ENCODE peak calls at places on chromosome 20, in eight cellular contexts. One of them, this sample, is unnamed.
A peak's percentile ranks its signal among the peaks of the same experiment; 100 is the strongest.

GRCh38 chr20:19975901-19976300 is 41.3 kb upstream of the NAA20 start:
- DNase-seq in mucosa of descending colon: no peak
- DNase-seq in glutamatergic neuron: no peak
- DNase-seq in omental fat pad: no peak
- DNase-seq in thyroid gland: peak; percentile 38
- DNase-seq in foreskin fibroblast: no peak
- DNase-seq in pancreas: no peak
- DNase-seq in neural progenitor cell: no peak
- DNase-seq in this sample: no peak

GRCh38 chr20:45088247-45088646 is 12.7 kb downstream of the KCNS1 start:
- DNase-seq in glutamatergic neuron: no peak
- DNase-seq in neural progenitor cell: no peak
- DNase-seq in pancreas: no peak
- DNase-seq in mucosa of descending colon: no peak
- DNase-seq in foreskin fibroblast: peak; percentile 98
- DNase-seq in thyroid gland: no peak
- DNase-seq in omental fat pad: no peak
- DNase-seq in this sample: no peak

GRCh38 chr20:22180244-22180643 is 404.1 kb downstream of the FOXA2 start:
- DNase-seq in neural progenitor cell: peak; percentile 31
- DNase-seq in foreskin fibroblast: no peak
- DNase-seq in glutamatergic neuron: peak; percentile 39
- DNase-seq in pancreas: no peak
- DNase-seq in mucosa of descending colon: no peak
- DNase-seq in thyroid gland: no peak
- DNase-seq in omental fat pad: no peak
- DNase-seq in this sample: no peak

GRCh38 chr20:33246077-33246476 is 10.3 kb downstream of the BPIFA1 start:
- DNase-seq in foreskin fibroblast: no peak
- DNase-seq in omental fat pad: no peak
- DNase-seq in mucosa of descending colon: no peak
- DNase-seq in pancreas: no peak
- DNase-seq in neural progenitor cell: no peak
- DNase-seq in thyroid gland: no peak
- DNase-seq in glutamatergic neuron: no peak
- DNase-seq in this sample: no peak

GRCh38 chr20:60036346-60037119 is 78.3 kb downstream of the CDH26 start:
- DNase-seq in neural progenitor cell: no peak
- DNase-seq in pancreas: no peak
- DNase-seq in foreskin fibroblast: no peak
- DNase-seq in thyroid gland: no peak
- DNase-seq in omental fat pad: no peak
- DNase-seq in mucosa of descending colon: no peak
- DNase-seq in glutamatergic neuron: no peak
- DNase-seq in this sample: no peak

GRCh38 chr20:38888059-38888831 is 38.0 kb upstream of the FAM83D start:
- DNase-seq in omental fat pad: no peak
- DNase-seq in neural progenitor cell: no peak
- DNase-seq in glutamatergic neuron: no peak
- DNase-seq in pancreas: no peak
- DNase-seq in thyroid gland: no peak
- DNase-seq in mucosa of descending colon: no peak
- DNase-seq in foreskin fibroblast: no peak
- DNase-seq in this sample: no peak

GRCh38 chr20:53735536-53736050 is 142.0 kb upstream of the ZNF217 start:
- DNase-seq in thyroid gland: no peak
- DNase-seq in neural progenitor cell: no peak
- DNase-seq in omental fat pad: no peak
- DNase-seq in pancreas: no peak
- DNase-seq in glutamatergic neuron: no peak
- DNase-seq in foreskin fibroblast: peak; percentile 70
- DNase-seq in mucosa of descending colon: no peak
- DNase-seq in this sample: no peak

GRCh38 chr20:53331151-53331973 is 262.3 kb downstream of the ZNF217 start:
- DNase-seq in neural progenitor cell: no peak
- DNase-seq in omental fat pad: no peak
- DNase-seq in mucosa of descending colon: no peak
- DNase-seq in glutamatergic neuron: no peak
- DNase-seq in pancreas: no peak
- DNase-seq in thyroid gland: no peak
- DNase-seq in foreskin fibroblast: no peak
- DNase-seq in this sample: no peak

GRCh38 chr20:2838847-2839671 is 1.4 kb downstream of the PCED1A start:
- DNase-seq in neural progenitor cell: no peak
- DNase-seq in foreskin fibroblast: no peak
- DNase-seq in thyroid gland: no peak
- DNase-seq in omental fat pad: no peak
- DNase-seq in glutamatergic neuron: no peak
- DNase-seq in pancreas: no peak
- DNase-seq in mucosa of descending colon: no peak
- DNase-seq in this sample: no peak

GRCh38 chr20:16241911-16242310 is 331.3 kb downstream of the KIF16B start:
- DNase-seq in glutamatergic neuron: no peak
- DNase-seq in thyroid gland: no peak
- DNase-seq in neural progenitor cell: no peak
- DNase-seq in foreskin fibroblast: no peak
- DNase-seq in pancreas: no peak
- DNase-seq in mucosa of descending colon: no peak
- DNase-seq in omental fat pad: no peak
- DNase-seq in this sample: no peak

GRCh38 chr20:3751664-3752385 is 15.7 kb downstream of the ADISSP start:
- DNase-seq in thyroid gland: peak; percentile 63
- DNase-seq in omental fat pad: no peak
- DNase-seq in foreskin fibroblast: no peak
- DNase-seq in glutamatergic neuron: peak; percentile 54
- DNase-seq in neural progenitor cell: peak; percentile 87
- DNase-seq in pancreas: peak; percentile 48
- DNase-seq in mucosa of descending colon: peak; percentile 70
- DNase-seq in this sample: no peak

GRCh38 chr20:32551693-32552092 is 33.4 kb downstream of the NOL4L start:
- DNase-seq in mucosa of descending colon: no peak
- DNase-seq in neural progenitor cell: no peak
- DNase-seq in foreskin fibroblast: no peak
- DNase-seq in pancreas: no peak
- DNase-seq in thyroid gland: no peak
- DNase-seq in glutamatergic neuron: no peak
- DNase-seq in omental fat pad: no peak
- DNase-seq in this sample: no peak

GRCh38 chr20:56400001-56400640 is 7.7 kb downstream of the CSTF1 start:
- DNase-seq in glutamatergic neuron: peak; percentile 44
- DNase-seq in foreskin fibroblast: peak; percentile 70
- DNase-seq in omental fat pad: no peak
- DNase-seq in neural progenitor cell: peak; percentile 76
- DNase-seq in mucosa of descending colon: no peak
- DNase-seq in pancreas: no peak
- DNase-seq in thyroid gland: peak; percentile 46
- DNase-seq in this sample: peak; percentile 66

GRCh38 chr20:2429061-2429460 is 41.5 kb downstream of the SNRPB start:
- DNase-seq in thyroid gland: no peak
- DNase-seq in mucosa of descending colon: no peak
- DNase-seq in foreskin fibroblast: no peak
- DNase-seq in omental fat pad: no peak
- DNase-seq in pancreas: no peak
- DNase-seq in neural progenitor cell: no peak
- DNase-seq in glutamatergic neuron: no peak
- DNase-seq in this sample: no peak

GRCh38 chr20:39066464-39066863 is 104.3 kb downstream of the DHX35 start:
- DNase-seq in mucosa of descending colon: no peak
- DNase-seq in omental fat pad: no peak
- DNase-seq in foreskin fibroblast: no peak
- DNase-seq in pancreas: no peak
- DNase-seq in thyroid gland: no peak
- DNase-seq in glutamatergic neuron: peak; percentile 60
- DNase-seq in neural progenitor cell: peak; percentile 90
- DNase-seq in this sample: no peak

GRCh38 chr20:58420798-58421496 is 31.9 kb downstream of the VAPB start:
- DNase-seq in mucosa of descending colon: no peak
- DNase-seq in foreskin fibroblast: peak; percentile 73
- DNase-seq in glutamatergic neuron: no peak
- DNase-seq in omental fat pad: no peak
- DNase-seq in pancreas: no peak
- DNase-seq in thyroid gland: no peak
- DNase-seq in neural progenitor cell: no peak
- DNase-seq in this sample: no peak

DNA sequence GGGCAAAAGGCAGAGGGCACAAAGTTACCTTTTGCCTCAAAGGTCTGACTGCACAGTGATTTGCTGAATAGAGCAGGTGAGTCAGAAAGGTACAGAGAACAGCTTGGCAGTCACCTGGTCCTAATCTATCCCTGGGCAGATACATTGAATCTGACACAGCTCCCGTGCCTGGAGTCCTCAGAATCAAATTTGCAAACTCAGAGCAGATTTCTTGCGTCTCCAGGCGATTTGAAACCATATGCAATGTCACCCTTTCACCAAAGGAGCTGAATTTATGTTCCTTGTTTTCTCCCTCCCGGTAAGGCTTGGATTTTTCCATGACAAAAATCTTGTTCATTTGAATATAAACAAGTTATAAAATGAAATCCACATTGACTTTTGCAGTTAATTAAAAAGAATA is 81.6 kb upstream of the SNAP25 start:
- DNase-seq in neural progenitor cell: no peak
- DNase-seq in glutamatergic neuron: no peak
- DNase-seq in thyroid gland: no peak
- DNase-seq in foreskin fibroblast: no peak
- DNase-seq in pancreas: no peak
- DNase-seq in omental fat pad: no peak
- DNase-seq in mucosa of descending colon: no peak
- DNase-seq in this sample: no peak
- TF ChIP-seq CTCF in neural progenitor cell: no peak
- TF ChIP-seq CTCF in glutamatergic neuron: no peak
- TF ChIP-seq CTCF in thyroid gland: no peak
- TF ChIP-seq CTCF in foreskin fibroblast: no peak
- TF ChIP-seq CTCF in pancreas: no peak
- TF ChIP-seq CTCF in omental fat pad: no peak
- TF ChIP-seq CTCF in mucosa of descending colon: no peak
- TF ChIP-seq CTCF in this sample: no peak

DNA sequence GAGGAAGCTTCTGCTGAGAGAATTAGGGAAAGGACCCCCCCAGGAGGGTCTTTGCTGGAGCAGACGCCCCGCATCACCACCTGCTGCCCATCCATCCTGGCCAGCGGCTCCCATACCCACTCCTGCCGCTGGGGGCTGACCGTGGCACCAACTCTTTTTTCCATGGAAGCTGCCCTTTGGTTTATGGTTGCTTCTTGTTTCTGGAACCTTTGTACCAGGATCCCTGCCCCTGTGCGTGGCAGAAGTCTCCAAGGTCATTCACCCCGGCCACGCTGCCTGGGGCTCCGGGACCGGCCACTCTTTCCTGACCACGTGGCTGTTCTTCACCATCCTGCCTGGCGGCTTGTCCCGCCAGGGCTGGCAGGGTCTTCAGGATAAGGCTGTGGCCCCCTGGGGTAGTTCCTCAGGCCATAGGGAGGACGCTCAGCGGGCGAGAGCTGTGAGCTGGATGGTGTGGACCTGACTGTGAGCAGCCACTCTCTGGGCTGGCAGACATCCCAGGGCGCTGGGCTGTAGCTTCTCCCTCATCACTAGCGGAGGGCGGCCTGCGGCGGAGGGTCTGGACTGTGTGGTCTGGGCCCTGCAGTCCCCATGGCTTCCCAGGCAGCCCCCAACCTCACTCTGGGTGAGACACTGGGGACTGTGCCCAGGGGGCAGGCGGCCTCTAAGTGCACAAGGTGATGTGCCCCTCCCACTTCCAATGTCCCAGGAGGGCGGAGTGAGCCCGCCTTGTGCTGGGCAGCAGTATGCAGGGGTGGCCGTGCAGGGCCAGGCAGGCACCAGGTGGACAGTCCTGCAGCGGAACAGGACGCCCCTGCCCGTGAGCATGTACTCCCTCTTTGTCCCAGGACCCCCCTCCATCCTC is 22.8 kb upstream of the RBBP8NL start:
- DNase-seq in thyroid gland: peak; percentile 75
- DNase-seq in pancreas: no peak
- DNase-seq in neural progenitor cell: no peak
- DNase-seq in mucosa of descending colon: no peak
- DNase-seq in foreskin fibroblast: no peak
- DNase-seq in omental fat pad: no peak
- DNase-seq in glutamatergic neuron: no peak
- DNase-seq in this sample: no peak
- TF ChIP-seq CTCF in thyroid gland: no peak
- TF ChIP-seq CTCF in pancreas: no peak
- TF ChIP-seq CTCF in neural progenitor cell: no peak
- TF ChIP-seq CTCF in mucosa of descending colon: peak; percentile 33
- TF ChIP-seq CTCF in foreskin fibroblast: no peak
- TF ChIP-seq CTCF in omental fat pad: no peak
- TF ChIP-seq CTCF in glutamatergic neuron: no peak
- TF ChIP-seq CTCF in this sample: no peak

DNA sequence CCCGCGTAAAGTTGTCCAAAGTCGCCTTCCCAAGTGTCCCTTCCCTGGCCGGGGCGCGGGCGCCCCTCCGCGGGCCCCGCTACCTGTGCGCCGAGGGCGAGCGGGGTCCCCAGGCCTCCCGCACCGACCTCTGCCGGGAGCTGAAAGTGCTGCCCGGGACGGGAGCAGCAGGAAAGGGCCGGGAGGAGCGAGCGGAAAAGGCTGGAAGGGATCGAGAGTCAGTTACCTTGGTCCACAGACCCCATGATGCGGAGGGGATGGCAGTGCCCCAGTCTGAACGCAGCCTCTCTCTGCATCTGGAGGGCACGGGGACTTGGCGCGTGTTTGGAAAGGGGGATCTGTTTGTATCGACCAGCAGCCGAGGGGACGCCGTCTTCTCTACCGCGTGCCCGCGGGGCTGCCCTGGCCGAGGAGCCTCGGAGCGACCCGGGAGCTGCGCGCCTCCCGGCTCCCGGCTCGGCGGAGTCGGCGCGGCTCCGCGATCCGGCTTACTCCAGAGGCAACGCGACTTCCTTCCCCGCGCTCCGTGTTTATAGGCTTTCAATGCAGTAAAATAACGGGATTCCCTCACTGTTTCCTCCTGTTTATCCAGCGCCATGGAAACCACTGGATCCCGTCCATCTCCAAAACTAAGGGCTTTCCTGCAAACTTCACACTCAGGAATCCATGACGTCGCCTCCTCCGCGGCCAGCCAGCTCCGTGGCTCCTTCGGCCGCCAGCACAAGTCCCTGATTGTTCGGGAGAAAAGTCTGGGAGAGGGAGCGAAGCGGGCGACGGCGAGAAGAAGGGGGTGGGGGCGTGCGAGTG is 20.0 kb upstream of the NFATC2 start:
- DNase-seq in pancreas: peak; percentile 73
- DNase-seq in neural progenitor cell: peak; percentile 83
- DNase-seq in mucosa of descending colon: peak; percentile 67
- DNase-seq in foreskin fibroblast: peak; percentile 89
- DNase-seq in omental fat pad: peak; percentile 45
- DNase-seq in glutamatergic neuron: peak; percentile 59
- DNase-seq in thyroid gland: peak; percentile 73
- DNase-seq in this sample: peak; percentile 38
- TF ChIP-seq CTCF in pancreas: no peak
- TF ChIP-seq CTCF in neural progenitor cell: peak; percentile 35
- TF ChIP-seq CTCF in mucosa of descending colon: no peak
- TF ChIP-seq CTCF in foreskin fibroblast: peak; percentile 14
- TF ChIP-seq CTCF in omental fat pad: no peak
- TF ChIP-seq CTCF in glutamatergic neuron: no peak
- TF ChIP-seq CTCF in thyroid gland: no peak
- TF ChIP-seq CTCF in this sample: no peak

GRCh38 chr20:42020316-42020715 is 402.1 kb upstream of the CHD6 start:
- DNase-seq in mucosa of descending colon: no peak
- DNase-seq in foreskin fibroblast: no peak
- DNase-seq in thyroid gland: no peak
- DNase-seq in omental fat pad: no peak
- DNase-seq in neural progenitor cell: no peak
- DNase-seq in pancreas: no peak
- DNase-seq in glutamatergic neuron: no peak
- DNase-seq in this sample: no peak

GRCh38 chr20:42024653-42025052 is 406.5 kb upstream of the CHD6 start:
- DNase-seq in foreskin fibroblast: no peak
- DNase-seq in neural progenitor cell: peak; percentile 78
- DNase-seq in omental fat pad: no peak
- DNase-seq in pancreas: no peak
- DNase-seq in glutamatergic neuron: no peak
- DNase-seq in thyroid gland: no peak
- DNase-seq in mucosa of descending colon: no peak
- DNase-seq in this sample: no peak

GRCh38 chr20:42018979-42019378 is 400.8 kb upstream of the CHD6 start:
- DNase-seq in foreskin fibroblast: no peak
- DNase-seq in omental fat pad: no peak
- DNase-seq in mucosa of descending colon: no peak
- DNase-seq in thyroid gland: no peak
- DNase-seq in neural progenitor cell: peak; percentile 51
- DNase-seq in pancreas: no peak
- DNase-seq in glutamatergic neuron: no peak
- DNase-seq in this sample: no peak
- TF ChIP-seq CTCF in foreskin fibroblast: no peak
- TF ChIP-seq CTCF in omental fat pad: no peak
- TF ChIP-seq CTCF in mucosa of descending colon: no peak
- TF ChIP-seq CTCF in thyroid gland: no peak
- TF ChIP-seq CTCF in neural progenitor cell: peak; percentile 62
- TF ChIP-seq CTCF in pancreas: no peak
- TF ChIP-seq CTCF in glutamatergic neuron: peak; percentile 8
- TF ChIP-seq CTCF in this sample: peak; percentile 32

This sample was measured in GM13977.